ENCODE peak calls at places on chromosome 3, in four cellular contexts. One of them, this sample, is unnamed.

GRCh38 chr3:13598926-13599886 is 50.3 kb downstream of the FBLN2 start:
- DNase-seq in HepG2: no peak
- DNase-seq in HCT116: no peak
- DNase-seq in K562: no peak
- DNase-seq in this sample: peak

GRCh38 chr3:140898340-140899180 is 43.1 kb upstream of the SLC25A36 start:
- DNase-seq in K562: peak
- DNase-seq in HepG2: peak
- DNase-seq in HCT116: peak
- DNase-seq in this sample: peak

GRCh38 chr3:159627229-159627628 is 361.4 kb upstream of the IL12A start:
- DNase-seq in HepG2: no peak
- DNase-seq in HCT116: no peak
- DNase-seq in K562: no peak
- DNase-seq in this sample: no peak

GRCh38 chr3:6860911-6861330 is at the start of gene GRM7:
- DNase-seq in K562: no peak
- DNase-seq in HCT116: no peak
- DNase-seq in HepG2: no peak
- DNase-seq in this sample: no peak

GRCh38 chr3:95302044-95302443 is 1239.2 kb downstream of the NSUN3 start:
- DNase-seq in HepG2: peak
- DNase-seq in K562: no peak
- DNase-seq in HCT116: no peak
- DNase-seq in this sample: no peak

GRCh38 chr3:136954246-136954645 is 3.5 kb upstream of the IL20RB start:
- DNase-seq in K562: no peak
- DNase-seq in HepG2: no peak
- DNase-seq in HCT116: no peak
- DNase-seq in this sample: no peak

GRCh38 chr3:177725165-177725564 is 527.9 kb upstream of the TBL1XR1 start:
- DNase-seq in K562: no peak
- DNase-seq in HepG2: no peak
- DNase-seq in HCT116: no peak
- DNase-seq in this sample: no peak

GRCh38 chr3:114217266-114217665 is 20.1 kb downstream of the ZNF80 start:
- DNase-seq in K562: no peak
- DNase-seq in HCT116: no peak
- DNase-seq in HepG2: no peak
- DNase-seq in this sample: no peak

GRCh38 chr3:124586126-124587052 is 143.9 kb upstream of the UMPS start:
- DNase-seq in HepG2: peak
- DNase-seq in HCT116: no peak
- DNase-seq in K562: peak
- DNase-seq in this sample: no peak

GRCh38 chr3:195756935-195757302 is 36.1 kb downstream of the MUC20 start:
- DNase-seq in HCT116: no peak
- DNase-seq in HepG2: no peak
- DNase-seq in K562: no peak
- DNase-seq in this sample: no peak

GRCh38 chr3:106249159-106249558 is 380.3 kb upstream of the CBLB start:
- DNase-seq in HCT116: no peak
- DNase-seq in K562: no peak
- DNase-seq in HepG2: no peak
- DNase-seq in this sample: no peak

GRCh38 chr3:141643391-141643790 is 94.7 kb upstream of the RNF7 start:
- DNase-seq in K562: no peak
- DNase-seq in HCT116: no peak
- DNase-seq in HepG2: no peak
- DNase-seq in this sample: no peak

GRCh38 chr3:125593991-125594574 is 1.2 kb downstream of the OSBPL11 start:
- DNase-seq in HepG2: no peak
- DNase-seq in HCT116: no peak
- DNase-seq in K562: peak
- DNase-seq in this sample: no peak
- TF ChIP-seq TCF7L2 in HepG2: no peak
- TF ChIP-seq TCF7L2 in HCT116: no peak
- TF ChIP-seq TCF7L2 in K562: no peak
- TF ChIP-seq TCF7L2 in this sample: no peak

DNA sequence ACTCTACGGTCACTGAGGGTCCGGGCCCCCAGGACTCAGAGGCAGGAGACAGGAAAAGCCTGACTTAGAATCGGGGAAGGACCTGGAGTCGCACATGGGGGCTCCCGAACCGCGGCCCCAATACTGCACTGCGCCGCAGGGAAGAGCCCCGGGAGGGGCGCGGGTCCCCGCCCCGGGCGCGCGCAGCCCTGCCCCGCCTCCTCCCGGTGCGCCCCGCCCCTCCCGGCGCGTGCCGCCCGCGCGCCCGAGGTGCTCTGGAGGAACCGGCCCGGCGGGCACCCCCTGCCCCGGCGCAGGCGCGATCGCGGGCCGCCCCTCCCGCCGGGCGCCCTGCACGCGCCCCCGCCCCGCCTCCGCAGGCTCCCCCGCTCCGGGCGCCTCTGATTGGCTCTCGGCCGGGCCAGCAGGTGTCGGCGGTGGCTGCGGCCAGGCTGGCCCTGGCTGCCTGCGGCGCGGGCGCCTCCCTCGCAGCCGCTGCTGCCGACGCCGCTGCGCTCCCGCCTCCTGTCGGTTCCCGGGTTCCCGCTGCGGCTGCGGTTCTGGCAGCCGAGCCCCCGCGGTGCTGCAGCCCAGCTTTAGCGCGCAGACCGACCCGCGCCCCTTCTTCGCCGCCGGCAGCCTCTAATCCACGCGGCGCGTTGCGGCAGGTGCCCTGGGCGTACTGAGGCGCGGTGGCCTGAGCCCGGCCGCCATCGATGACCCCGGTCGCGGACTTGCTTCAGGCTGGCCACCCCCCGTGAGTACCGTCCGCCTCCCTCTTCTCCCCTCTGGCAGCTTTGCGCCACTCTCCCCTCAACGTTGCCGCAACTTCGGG is at the start of gene MYRIP:
- DNase-seq in HCT116: no peak
- DNase-seq in HepG2: peak
- DNase-seq in K562: peak
- DNase-seq in this sample: no peak
- H3K4me3 ChIP-seq in HCT116: peak
- H3K4me3 ChIP-seq in HepG2: peak
- H3K4me3 ChIP-seq in K562: peak
- H3K4me3 ChIP-seq in this sample: peak

DNA sequence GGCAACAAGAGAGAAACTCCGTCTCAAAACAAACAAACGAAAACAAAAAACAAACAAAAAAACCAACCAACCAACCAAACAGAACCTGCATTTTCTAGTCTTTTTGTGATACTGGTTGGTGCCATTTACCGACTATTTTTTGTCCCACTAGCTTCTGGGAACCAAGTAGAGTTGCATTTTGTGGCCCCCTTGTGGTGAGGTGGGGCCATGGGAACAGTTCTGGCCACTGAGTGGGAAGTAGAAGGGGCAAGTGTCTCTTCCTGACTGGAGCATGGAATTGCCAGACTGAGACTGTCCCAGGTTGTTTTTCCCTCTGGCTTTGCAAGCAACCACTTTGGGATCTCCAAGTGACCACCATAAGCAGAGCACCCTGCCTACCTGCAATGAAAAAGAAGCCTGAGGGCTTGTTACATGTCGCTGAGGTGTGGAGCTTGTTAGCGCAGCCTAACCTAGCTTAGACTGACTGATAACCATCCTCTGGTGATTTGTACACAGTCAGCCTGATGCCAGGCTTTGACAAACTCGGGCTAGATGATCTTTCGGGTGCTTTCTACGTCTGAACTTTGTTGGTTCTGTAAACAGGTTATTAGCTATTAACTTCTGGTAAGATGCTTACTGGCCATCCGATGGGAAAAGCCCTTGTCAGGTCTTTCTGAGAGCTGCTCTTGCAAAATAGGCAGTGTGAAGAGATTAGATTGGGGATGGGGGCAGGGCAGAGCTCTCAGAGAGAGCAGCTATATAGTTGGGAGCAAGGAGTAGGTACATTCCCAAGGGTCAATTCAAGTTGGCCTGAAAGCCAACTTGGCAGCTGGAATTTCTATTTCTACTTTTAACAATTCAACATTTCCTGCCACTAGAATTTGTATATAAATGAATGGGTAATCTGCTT is 172.2 kb downstream of the SSR3 start:
- DNase-seq in HCT116: peak
- DNase-seq in HepG2: peak
- DNase-seq in K562: peak
- DNase-seq in this sample: peak
- TF ChIP-seq CTCF in HCT116: peak
- TF ChIP-seq CTCF in HepG2: peak
- TF ChIP-seq CTCF in K562: peak
- TF ChIP-seq CTCF in this sample: peak

DNA sequence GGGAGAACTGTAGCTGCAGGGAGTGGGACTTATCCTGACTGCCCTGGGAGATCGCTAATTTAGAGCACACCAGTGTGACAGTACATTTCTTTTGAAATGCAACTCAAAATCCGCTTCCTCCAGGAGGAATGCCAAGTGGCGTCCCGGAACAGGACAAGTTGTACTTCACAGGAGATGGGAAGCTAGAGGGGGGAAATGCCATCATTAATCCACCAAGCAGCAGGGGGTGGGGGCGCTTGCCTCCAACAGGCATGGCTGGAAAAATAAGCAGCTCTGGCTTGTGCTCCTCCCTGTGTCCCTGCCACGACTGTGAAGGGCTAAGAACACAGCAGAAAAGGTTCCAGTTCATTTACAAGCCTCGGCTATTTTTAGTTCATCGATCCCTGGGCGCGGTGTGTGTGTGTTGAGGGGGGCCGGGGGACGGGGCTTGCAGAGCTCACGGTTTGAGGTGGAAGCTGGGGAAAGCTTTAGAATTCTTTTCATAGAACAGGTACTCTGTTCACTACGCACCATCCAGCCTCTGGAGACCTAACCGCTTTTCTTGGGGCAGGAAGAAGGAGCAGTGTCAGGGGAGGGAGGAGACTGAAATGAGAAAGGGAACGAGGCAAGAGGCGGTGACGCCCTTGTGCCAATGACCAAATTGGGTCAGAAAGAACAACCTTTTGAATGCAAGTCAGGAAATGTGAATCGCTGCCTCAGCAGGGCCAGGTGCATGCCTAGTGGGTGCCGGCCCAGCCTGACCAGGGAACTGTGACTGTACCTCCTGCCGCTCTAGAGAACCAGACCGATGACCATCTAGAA is 51.8 kb upstream of the DGKG start:
- DNase-seq in HCT116: no peak
- DNase-seq in K562: no peak
- DNase-seq in HepG2: no peak
- DNase-seq in this sample: no peak
- TF ChIP-seq TCF7L2 in HCT116: no peak
- TF ChIP-seq TCF7L2 in K562: no peak
- TF ChIP-seq TCF7L2 in HepG2: no peak
- TF ChIP-seq TCF7L2 in this sample: no peak

GRCh38 chr3:11581237-11582122 is 62.2 kb downstream of the VGLL4 start:
- DNase-seq in HepG2: no peak
- DNase-seq in K562: no peak
- DNase-seq in HCT116: no peak
- DNase-seq in this sample: no peak

GRCh38 chr3:11583638-11584046 is 60.1 kb downstream of the VGLL4 start:
- DNase-seq in K562: no peak
- DNase-seq in HepG2: no peak
- DNase-seq in HCT116: no peak
- DNase-seq in this sample: no peak

GRCh38 chr3:11583226-11583625 is 60.5 kb downstream of the VGLL4 start:
- DNase-seq in HepG2: no peak
- DNase-seq in K562: no peak
- DNase-seq in HCT116: no peak
- DNase-seq in this sample: no peak

GRCh38 chr3:11580645-11581044 is 63.1 kb downstream of the VGLL4 start:
- DNase-seq in HCT116: no peak
- DNase-seq in HepG2: no peak
- DNase-seq in K562: no peak
- DNase-seq in this sample: no peak

GRCh38 chr3:11582123-11582968 is 61.4 kb downstream of the VGLL4 start:
- DNase-seq in K562: no peak
- DNase-seq in HCT116: no peak
- DNase-seq in HepG2: no peak
- DNase-seq in this sample: no peak
- H3K4me3 ChIP-seq in K562: no peak
- H3K4me3 ChIP-seq in HCT116: no peak
- H3K4me3 ChIP-seq in HepG2: no peak
- H3K4me3 ChIP-seq in this sample: peak

GRCh38 chr3:126903521-126903920 is 79.4 kb upstream of the PLXNA1 start:
- DNase-seq in HCT116: no peak
- DNase-seq in K562: no peak
- DNase-seq in HepG2: no peak
- DNase-seq in this sample: no peak
- TF ChIP-seq CTCF in HCT116: no peak
- TF ChIP-seq CTCF in K562: no peak
- TF ChIP-seq CTCF in HepG2: no peak
- TF ChIP-seq CTCF in this sample: no peak